ENCODE peak calls at places on chromosomes 6 and 20, in seven cellular contexts. L is GM10248, Q is upper lobe of right lung, W is bronchial epithelial cell, U is mesothelial cell of epicardium, G is neural crest cell, B is astrocyte of the cerebellum. Y is an unnamed sample.

GRCh38 chr6:35415065-35415880 is 36.9 kb upstream of the FANCE start:
- DNase-seq in L (no peak), Q (peak), W (peak), U (no peak), G (peak), B (peak), Y (peak)

GRCh38 chr20:44810391-44811149 is at the start of gene RIMS4:
- DNase-seq in L (no peak), Q (no peak), W (no peak), U (no peak), G (peak), B (no peak), Y (no peak)

GRCh38 chr20:6104493-6105188 is 18.2 kb downstream of the FERMT1 start:
- DNase-seq in L (no peak), Q (no peak), W (no peak), U (no peak), G (no peak), B (no peak), Y (no peak)

GRCh38 chr20:34834459-34834893 is 9.0 kb upstream of the NCOA6 start:
- DNase-seq in L (peak), Q (no peak), W (peak), U (no peak), G (no peak), B (peak), Y (no peak)

GRCh38 chr6:151291145-151292055 is 51.6 kb downstream of the AKAP12 start:
- DNase-seq in L (no peak), Q (no peak), W (no peak), U (peak), G (no peak), B (peak), Y (no peak)

GRCh38 chr6:166268431-166268830 is 39.8 kb downstream of the PRR18 start:
- DNase-seq in L (no peak), Q (no peak), W (no peak), U (no peak), G (no peak), B (no peak), Y (no peak)

GRCh38 chr6:75550544-75551167 is 51.0 kb upstream of the SENP6 start:
- DNase-seq in L (no peak), Q (no peak), W (no peak), U (no peak), G (no peak), B (peak), Y (no peak)

GRCh38 chr6:4969609-4970285 is 34.1 kb downstream of the RPP40 start:
- DNase-seq in L (no peak), Q (no peak), W (no peak), U (no peak), G (no peak), B (no peak), Y (no peak)

GRCh38 chr6:106098383-106099234 is 12.5 kb downstream of the PRDM1 start:
- DNase-seq in L (no peak), Q (no peak), W (peak), U (no peak), G (no peak), B (no peak), Y (no peak)

GRCh38 chr6:141483561-141484061 is 649.1 kb upstream of the GJE1 start:
- DNase-seq in L (peak), Q (no peak), W (peak), U (no peak), G (no peak), B (peak), Y (peak)

GRCh38 chr6:125824946-125825786 is 34.4 kb downstream of the NCOA7 start:
- DNase-seq in L (no peak), Q (no peak), W (no peak), U (no peak), G (no peak), B (no peak), Y (no peak)

GRCh38 chr6:41492261-41492891 is 53.8 kb upstream of the FOXP4 start:
- DNase-seq in L (no peak), Q (peak), W (no peak), U (no peak), G (no peak), B (no peak), Y (no peak)

GRCh38 chr20:8800089-8800488 is 268.8 kb upstream of the PLCB4 start:
- DNase-seq in L (no peak), Q (no peak), W (no peak), U (no peak), G (no peak), B (no peak), Y (no peak)

GRCh38 chr20:57434390-57434700 is 43.1 kb downstream of the RBM38 start:
- DNase-seq in L (no peak), Q (no peak), W (no peak), U (no peak), G (no peak), B (no peak), Y (no peak)

GRCh38 chr6:112086744-112087135 is 542 bp downstream of the TUBE1 start:
- DNase-seq in L (peak), Q (no peak), W (peak), U (no peak), G (no peak), B (peak), Y (peak)

GRCh38 chr20:51402201-51402600 is 140.3 kb downstream of the NFATC2 start:
- DNase-seq in L (no peak), Q (peak), W (no peak), U (no peak), G (no peak), B (peak), Y (no peak)

GRCh38 chr6:110255356-110255755 is 75.1 kb downstream of the CDC40 start:
- DNase-seq in L (peak), Q (no peak), W (peak), U (no peak), G (peak), B (peak), Y (peak)

GRCh38 chr6:152423216-152424103 is 213.7 kb downstream of the SYNE1 start:
- DNase-seq in L (no peak), Q (no peak), W (no peak), U (no peak), G (no peak), B (no peak), Y (no peak)
- TF ChIP-seq CTCF in L (no peak), Q (no peak), W (no peak), U (no peak), G (no peak), B (no peak), Y (no peak)

DNA sequence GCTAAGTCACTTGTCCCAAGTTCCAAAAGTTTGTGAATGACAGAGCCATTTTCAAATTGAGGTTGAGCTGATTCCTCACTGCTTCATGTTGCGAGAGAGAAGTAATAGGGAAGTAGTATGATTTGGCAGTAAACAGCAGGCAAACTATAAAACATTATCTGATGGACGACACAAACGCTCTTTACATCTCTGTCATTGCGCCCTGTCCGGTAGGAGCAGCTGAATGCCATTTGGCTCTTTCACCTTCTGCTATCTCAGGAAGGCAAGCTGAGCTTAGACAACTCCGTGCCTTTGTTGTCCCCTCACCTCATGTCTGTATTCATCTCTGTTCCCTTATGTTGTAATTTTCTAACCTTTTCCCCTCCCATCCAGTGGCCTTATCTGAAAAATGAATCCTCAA is 440.7 kb upstream of the FLRT3 start:
- DNase-seq in L (no peak), Q (no peak), W (no peak), U (no peak), G (no peak), B (no peak), Y (no peak)
- TF ChIP-seq CTCF in L (no peak), Q (no peak), W (no peak), U (no peak), G (no peak), B (no peak), Y (no peak)

GRCh38 chr20:48295966-48296421 is 510.7 kb upstream of the SULF2 start:
- DNase-seq in L (no peak), Q (no peak), W (no peak), U (no peak), G (no peak), B (no peak), Y (no peak)
- TF ChIP-seq CTCF in L (no peak), Q (no peak), W (no peak), U (no peak), G (no peak), B (no peak), Y (no peak)

GRCh38 chr6:81608776-81609175 is 143.7 kb downstream of the TENT5A start:
- DNase-seq in L (no peak), Q (no peak), W (no peak), U (no peak), G (no peak), B (no peak), Y (no peak)
- TF ChIP-seq CTCF in L (no peak), Q (no peak), W (no peak), U (no peak), G (no peak), B (no peak), Y (no peak)

GRCh38 chr6:45378324-45378926 is 691 bp upstream of the SUPT3H start:
- DNase-seq in L (peak), Q (no peak), W (no peak), U (peak), G (no peak), B (no peak), Y (peak)

GRCh38 chr6:45375449-45375848 is 2.3 kb downstream of the SUPT3H start:
- DNase-seq in L (no peak), Q (no peak), W (no peak), U (no peak), G (no peak), B (no peak), Y (peak)

GRCh38 chr6:45377041-45377554 is 636 bp downstream of the SUPT3H start:
- DNase-seq in L (peak), Q (no peak), W (peak), U (no peak), G (no peak), B (no peak), Y (peak)

GRCh38 chr6:45376310-45377040 is 1.3 kb downstream of the SUPT3H start:
- DNase-seq in L (no peak), Q (no peak), W (no peak), U (no peak), G (no peak), B (no peak), Y (no peak)

DNA sequence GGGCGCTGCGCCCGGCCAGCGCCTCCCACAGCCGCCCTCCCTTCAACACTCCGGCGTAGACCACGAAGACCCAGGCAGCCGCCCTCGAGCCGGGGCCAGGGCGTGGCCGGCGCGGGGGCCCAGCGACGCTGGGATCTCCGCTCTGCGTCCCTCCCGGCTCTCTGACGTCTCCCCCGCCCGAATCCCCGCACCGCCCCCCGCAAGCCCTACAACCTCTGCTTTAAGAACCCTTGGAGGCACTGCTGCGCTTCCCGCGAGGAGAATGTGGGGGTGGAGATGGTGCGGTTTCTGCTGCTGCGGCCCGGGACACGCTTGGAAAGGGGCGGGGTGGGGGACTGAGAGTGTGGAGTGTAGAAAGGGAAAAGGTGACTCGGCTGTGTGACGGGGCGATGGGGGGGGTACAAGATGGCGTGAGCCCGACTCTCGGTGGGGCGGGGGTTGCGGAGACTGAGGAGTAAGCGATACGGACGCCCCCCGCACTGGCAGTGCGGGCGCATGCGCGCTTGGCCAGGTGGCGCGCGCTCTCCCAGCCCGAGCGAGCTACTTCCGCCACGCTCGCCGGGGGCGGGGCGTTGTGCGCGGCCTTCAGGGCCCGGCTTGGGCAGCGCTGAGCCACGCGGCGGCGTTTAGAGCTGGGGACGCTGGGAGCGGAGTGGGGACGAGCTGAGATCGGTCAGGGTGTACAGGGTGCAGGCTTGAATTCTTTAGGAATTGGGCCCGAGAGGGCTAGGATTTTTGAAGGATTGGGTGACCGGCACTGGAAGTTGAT is at the start of gene SUPT3H:
- DNase-seq in L (peak), Q (peak), W (peak), U (peak), G (peak), B (peak), Y (peak)
- TF ChIP-seq CTCF in L (peak), Q (peak), W (peak), U (no peak), G (peak), B (peak), Y (no peak)